ENCODE peak calls at places on chromosomes 11 and 22, in six cellular contexts. One of them, this sample, is unnamed. For H3K4me1, the result is how much of the 10 kb centered on the place peaks cover.

GRCh38 chr11:125364085-125364822 is 131.8 kb downstream of the FEZ1 start:
- DNase-seq in H1: no peak
- DNase-seq in SK-N-SH: no peak
- DNase-seq in stomach: no peak
- DNase-seq in upper lobe of left lung: no peak
- DNase-seq in sigmoid colon: no peak
- DNase-seq in this sample: no peak

GRCh38 chr11:75480185-75480889 is 45.4 kb downstream of the GDPD5 start:
- DNase-seq in sigmoid colon: no peak
- DNase-seq in H1: no peak
- DNase-seq in SK-N-SH: no peak
- DNase-seq in stomach: no peak
- DNase-seq in upper lobe of left lung: no peak
- DNase-seq in this sample: no peak

GRCh38 chr11:85682330-85683305 is 3.4 kb downstream of the CCDC89 start:
- DNase-seq in sigmoid colon: peak
- DNase-seq in stomach: peak
- DNase-seq in SK-N-SH: peak
- DNase-seq in H1: no peak
- DNase-seq in upper lobe of left lung: peak
- DNase-seq in this sample: peak

GRCh38 chr11:85826096-85826855 is 15.3 kb upstream of the SYTL2 start:
- DNase-seq in sigmoid colon: no peak
- DNase-seq in stomach: no peak
- DNase-seq in SK-N-SH: peak
- DNase-seq in H1: no peak
- DNase-seq in upper lobe of left lung: no peak
- DNase-seq in this sample: peak

GRCh38 chr11:41508121-41508520 is 48.7 kb upstream of the LRRC4C start:
- DNase-seq in upper lobe of left lung: no peak
- DNase-seq in SK-N-SH: no peak
- DNase-seq in H1: no peak
- DNase-seq in stomach: no peak
- DNase-seq in sigmoid colon: no peak
- DNase-seq in this sample: no peak

GRCh38 chr11:126172596-126173038 is 38.8 kb downstream of the RPUSD4 start:
- DNase-seq in upper lobe of left lung: no peak
- DNase-seq in H1: no peak
- DNase-seq in SK-N-SH: no peak
- DNase-seq in sigmoid colon: no peak
- DNase-seq in stomach: no peak
- DNase-seq in this sample: no peak

GRCh38 chr22:38176170-38176741 is 5.4 kb downstream of the PLA2G6 start:
- DNase-seq in H1: no peak
- DNase-seq in sigmoid colon: peak
- DNase-seq in upper lobe of left lung: no peak
- DNase-seq in stomach: peak
- DNase-seq in SK-N-SH: no peak
- DNase-seq in this sample: peak

GRCh38 chr11:123163621-123164020 is 31.4 kb downstream of the CLMP start:
- DNase-seq in sigmoid colon: no peak
- DNase-seq in upper lobe of left lung: no peak
- DNase-seq in stomach: no peak
- DNase-seq in SK-N-SH: no peak
- DNase-seq in H1: no peak
- DNase-seq in this sample: no peak

GRCh38 chr11:77560605-77561004 is 29.1 kb upstream of the AQP11 start:
- DNase-seq in SK-N-SH: no peak
- DNase-seq in upper lobe of left lung: no peak
- DNase-seq in sigmoid colon: no peak
- DNase-seq in H1: no peak
- DNase-seq in stomach: no peak
- DNase-seq in this sample: no peak

GRCh38 chr22:39738746-39739145 is 154.8 kb downstream of the ENTHD1 start:
- DNase-seq in stomach: no peak
- DNase-seq in SK-N-SH: no peak
- DNase-seq in H1: no peak
- DNase-seq in upper lobe of left lung: no peak
- DNase-seq in sigmoid colon: no peak
- DNase-seq in this sample: no peak

GRCh38 chr22:23278883-23279675 is 98.8 kb downstream of the BCR start:
- DNase-seq in sigmoid colon: no peak
- DNase-seq in stomach: peak
- DNase-seq in upper lobe of left lung: no peak
- DNase-seq in H1: no peak
- DNase-seq in SK-N-SH: no peak
- DNase-seq in this sample: peak
- TF ChIP-seq POLR2AphosphoS5 in sigmoid colon: peak
- TF ChIP-seq POLR2AphosphoS5 in stomach: peak
- TF ChIP-seq POLR2AphosphoS5 in upper lobe of left lung: peak
- TF ChIP-seq POLR2AphosphoS5 in H1: no peak
- TF ChIP-seq POLR2AphosphoS5 in SK-N-SH: no peak
- TF ChIP-seq POLR2AphosphoS5 in this sample: peak

DNA sequence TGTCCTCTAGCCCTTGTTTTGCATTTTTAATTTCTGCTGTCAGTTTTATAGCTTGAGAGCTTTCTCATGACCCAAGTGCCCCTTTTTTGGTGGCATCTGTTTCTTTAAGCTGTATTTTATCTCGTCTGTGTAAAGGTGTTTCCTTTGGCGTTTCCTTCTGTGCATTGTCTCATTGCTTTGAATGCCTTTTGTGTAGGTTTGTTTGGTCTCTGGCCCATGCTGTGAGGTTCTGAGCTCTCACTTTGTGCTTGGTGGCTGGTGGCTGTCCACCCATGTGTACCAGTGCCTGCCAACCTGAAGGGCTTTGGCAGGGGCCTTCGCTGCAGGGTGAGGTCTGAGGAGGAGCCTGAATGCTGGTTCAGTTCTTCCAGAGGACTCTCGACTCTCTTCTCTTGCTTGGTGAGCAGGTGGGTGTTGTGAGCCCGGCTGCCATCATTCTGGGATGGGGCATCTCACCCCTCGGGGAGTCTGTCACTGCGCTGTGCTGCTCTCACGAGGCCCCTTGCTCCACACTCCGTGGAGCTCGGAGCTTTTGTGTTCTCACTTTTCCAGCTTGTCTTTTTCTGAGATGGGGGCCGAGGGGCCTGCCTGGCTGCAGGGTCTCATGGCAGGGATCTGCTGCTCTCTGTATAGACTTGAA is 14.9 kb downstream of the AP2A2 start:
- DNase-seq in upper lobe of left lung: no peak
- DNase-seq in H1: no peak
- DNase-seq in SK-N-SH: no peak
- DNase-seq in stomach: no peak
- DNase-seq in sigmoid colon: no peak
- DNase-seq in this sample: no peak
- H3K4me1 ChIP-seq in upper lobe of left lung: half or more
- H3K4me1 ChIP-seq in H1: under half
- H3K4me1 ChIP-seq in SK-N-SH: under half
- H3K4me1 ChIP-seq in stomach: under half
- H3K4me1 ChIP-seq in sigmoid colon: under half
- H3K4me1 ChIP-seq in this sample: under half

DNA sequence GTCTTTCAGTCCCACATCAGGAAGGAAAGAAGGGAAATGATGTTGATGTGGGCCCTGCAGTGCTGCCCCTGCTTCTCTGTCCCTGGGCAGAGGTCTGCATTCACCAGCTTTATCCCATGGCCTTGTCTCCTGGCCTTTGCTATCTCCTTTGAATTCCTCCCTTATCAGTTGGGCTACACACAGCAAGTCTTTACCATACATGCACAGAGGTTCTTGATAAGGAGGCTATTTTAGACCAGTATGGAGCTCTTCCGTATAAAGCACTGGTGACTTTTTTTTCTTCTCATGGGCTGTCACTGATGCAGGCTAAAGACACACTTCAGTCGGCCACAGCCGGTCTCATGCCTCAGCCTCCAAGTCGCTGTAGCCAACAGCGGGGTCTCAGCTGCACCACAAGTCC is 20.2 kb downstream of the MYO18B start:
- DNase-seq in upper lobe of left lung: no peak
- DNase-seq in stomach: no peak
- DNase-seq in sigmoid colon: no peak
- DNase-seq in H1: no peak
- DNase-seq in SK-N-SH: no peak
- DNase-seq in this sample: no peak
- TF ChIP-seq EP300 in upper lobe of left lung: no peak
- TF ChIP-seq EP300 in stomach: no peak
- TF ChIP-seq EP300 in sigmoid colon: no peak
- TF ChIP-seq EP300 in H1: no peak
- TF ChIP-seq EP300 in SK-N-SH: no peak
- TF ChIP-seq EP300 in this sample: no peak

DNA sequence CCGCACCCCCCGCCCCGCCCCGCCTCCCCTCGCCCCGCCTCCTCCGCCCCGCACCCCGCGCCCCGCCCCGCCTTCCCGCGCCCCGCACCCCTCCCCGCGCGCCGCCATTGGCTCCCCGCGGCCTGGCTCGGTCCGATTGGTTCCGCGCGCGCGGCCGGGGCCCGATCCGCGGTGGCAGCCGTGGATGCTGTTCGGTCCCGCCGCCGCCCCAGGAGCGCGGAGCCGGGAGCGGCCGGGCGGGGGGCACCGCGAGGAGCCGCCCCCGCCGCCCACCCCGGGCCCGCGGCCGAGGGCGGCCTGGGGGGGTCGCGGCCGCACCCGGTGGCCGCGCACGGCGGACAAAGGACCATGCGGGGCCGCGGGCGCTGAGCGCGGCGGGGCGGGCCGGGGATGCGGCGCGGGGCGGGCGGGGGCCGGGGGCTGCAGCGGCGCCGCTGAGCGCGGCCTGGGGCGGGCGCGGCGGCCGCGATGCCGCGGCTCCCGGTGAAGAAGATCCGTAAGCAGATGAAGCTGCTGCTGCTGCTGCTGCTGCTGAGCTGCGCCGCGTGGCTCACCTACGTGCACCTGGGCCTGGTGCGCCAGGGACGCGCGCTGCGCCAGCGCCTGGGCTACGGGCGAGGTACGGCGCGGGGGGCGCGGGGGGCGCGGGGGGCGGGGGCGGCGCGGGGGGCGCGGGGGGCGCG is at the start of gene B4GALNT4:
- DNase-seq in stomach: no peak
- DNase-seq in H1: no peak
- DNase-seq in upper lobe of left lung: peak
- DNase-seq in sigmoid colon: no peak
- DNase-seq in SK-N-SH: peak
- DNase-seq in this sample: no peak
- TF ChIP-seq POLR2AphosphoS5 in stomach: no peak
- TF ChIP-seq POLR2AphosphoS5 in H1: peak
- TF ChIP-seq POLR2AphosphoS5 in upper lobe of left lung: no peak
- TF ChIP-seq POLR2AphosphoS5 in sigmoid colon: no peak
- TF ChIP-seq POLR2AphosphoS5 in SK-N-SH: no peak
- TF ChIP-seq POLR2AphosphoS5 in this sample: no peak

DNA sequence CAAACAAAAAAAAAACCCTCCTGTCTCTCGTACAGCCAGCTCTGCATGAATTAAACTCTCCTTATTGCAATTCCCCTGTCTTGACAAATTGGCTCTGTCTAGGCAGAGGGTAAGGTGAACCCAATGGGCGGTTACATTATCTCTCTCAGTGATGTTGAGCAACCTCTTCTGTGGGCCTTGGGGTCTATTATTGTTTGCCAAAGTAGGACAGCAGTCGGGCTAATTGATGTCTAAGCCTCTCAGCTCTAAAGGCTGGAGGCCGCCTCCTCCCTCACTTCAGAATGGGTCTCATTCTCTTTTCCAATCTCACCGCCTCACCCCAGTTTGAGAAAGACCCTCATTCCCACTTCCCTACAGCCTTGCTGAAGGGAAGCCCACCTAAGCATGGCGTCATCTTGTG is 1.3 kb upstream of the SLC25A45 start:
- DNase-seq in stomach: no peak
- DNase-seq in upper lobe of left lung: no peak
- DNase-seq in H1: no peak
- DNase-seq in SK-N-SH: no peak
- DNase-seq in sigmoid colon: no peak
- DNase-seq in this sample: no peak
- H3K4me1 ChIP-seq in stomach: half or more
- H3K4me1 ChIP-seq in upper lobe of left lung: half or more
- H3K4me1 ChIP-seq in H1: under half
- H3K4me1 ChIP-seq in SK-N-SH: under half
- H3K4me1 ChIP-seq in sigmoid colon: under half
- H3K4me1 ChIP-seq in this sample: half or more

GRCh38 chr11:61129608-61130523 is 27.6 kb downstream of the CD5 start:
- DNase-seq in stomach: peak
- DNase-seq in sigmoid colon: peak
- DNase-seq in upper lobe of left lung: peak
- DNase-seq in H1: peak
- DNase-seq in SK-N-SH: peak
- DNase-seq in this sample: peak
- TF ChIP-seq EP300 in stomach: no peak
- TF ChIP-seq EP300 in sigmoid colon: no peak
- TF ChIP-seq EP300 in upper lobe of left lung: no peak
- TF ChIP-seq EP300 in H1: no peak
- TF ChIP-seq EP300 in SK-N-SH: peak
- TF ChIP-seq EP300 in this sample: no peak